ENCODE peak calls at places on chromosomes 4 and X, in four cellular contexts. One of them, this sample, is unnamed.

GRCh38 chr4:181017038-181017437 is 1226.2 kb upstream of the TENM3 start:
- DNase-seq in Panc1: no peak
- DNase-seq in body of pancreas: no peak
- DNase-seq in OCI-LY7: no peak
- DNase-seq in this sample: no peak

GRCh38 chrX:50723006-50723405 is 91.0 kb downstream of the SHROOM4 start:
- DNase-seq in Panc1: no peak
- DNase-seq in body of pancreas: no peak
- DNase-seq in OCI-LY7: no peak
- DNase-seq in this sample: no peak

GRCh38 chrX:11462648-11463047 is 169.4 kb downstream of the AMELX start:
- DNase-seq in Panc1: no peak
- DNase-seq in body of pancreas: no peak
- DNase-seq in OCI-LY7: no peak
- DNase-seq in this sample: no peak

GRCh38 chr4:39718366-39719323 is 20.7 kb downstream of the UBE2K start:
- DNase-seq in Panc1: no peak
- DNase-seq in body of pancreas: no peak
- DNase-seq in OCI-LY7: no peak
- DNase-seq in this sample: no peak

GRCh38 chr4:20639346-20639745 is 60.9 kb upstream of the PACRGL start:
- DNase-seq in Panc1: no peak
- DNase-seq in body of pancreas: no peak
- DNase-seq in OCI-LY7: no peak
- DNase-seq in this sample: no peak

GRCh38 chrX:9730752-9731151 is 34.9 kb downstream of the GPR143 start:
- DNase-seq in Panc1: no peak
- DNase-seq in body of pancreas: no peak
- DNase-seq in OCI-LY7: no peak
- DNase-seq in this sample: no peak

GRCh38 chrX:150968862-150969720 is 14.0 kb upstream of the HMGB3 start:
- DNase-seq in Panc1: no peak
- DNase-seq in body of pancreas: no peak
- DNase-seq in OCI-LY7: no peak
- DNase-seq in this sample: no peak

GRCh38 chr4:96955691-96956090 is 1115.8 kb downstream of the PDHA2 start:
- DNase-seq in Panc1: no peak
- DNase-seq in body of pancreas: no peak
- DNase-seq in OCI-LY7: no peak
- DNase-seq in this sample: no peak

GRCh38 chrX:51456246-51456645 is 40.1 kb downstream of the NUDT11 start:
- DNase-seq in Panc1: no peak
- DNase-seq in body of pancreas: peak; percentile 49
- DNase-seq in OCI-LY7: peak; percentile 43
- DNase-seq in this sample: no peak

GRCh38 chrX:21840199-21840557 is 761 bp downstream of the MBTPS2 start:
- DNase-seq in Panc1: no peak
- DNase-seq in body of pancreas: no peak
- DNase-seq in OCI-LY7: peak; percentile 24
- DNase-seq in this sample: no peak

GRCh38 chr4:30716671-30717207 is 3.4 kb upstream of the PCDH7 start:
- DNase-seq in Panc1: no peak
- DNase-seq in body of pancreas: no peak
- DNase-seq in OCI-LY7: no peak
- DNase-seq in this sample: no peak

GRCh38 chrX:129706395-129707072 is 32.2 kb upstream of the XPNPEP2 start:
- DNase-seq in Panc1: no peak
- DNase-seq in body of pancreas: no peak
- DNase-seq in OCI-LY7: no peak
- DNase-seq in this sample: no peak

GRCh38 chr4:8155660-8156421 is 2.8 kb downstream of the ABLIM2 start:
- DNase-seq in Panc1: no peak
- DNase-seq in body of pancreas: no peak
- DNase-seq in OCI-LY7: no peak
- DNase-seq in this sample: no peak

GRCh38 chrX:40262641-40263560 is 165.1 kb upstream of the BCOR start:
- DNase-seq in Panc1: no peak
- DNase-seq in body of pancreas: peak; percentile 8
- DNase-seq in OCI-LY7: no peak
- DNase-seq in this sample: no peak

GRCh38 chrX:151746502-151746901 is 12.0 kb downstream of the CNGA2 start:
- DNase-seq in Panc1: no peak
- DNase-seq in body of pancreas: no peak
- DNase-seq in OCI-LY7: no peak
- DNase-seq in this sample: no peak

GRCh38 chrX:16873106-16873505 is 2.9 kb upstream of the RBBP7 start:
- DNase-seq in Panc1: no peak
- DNase-seq in body of pancreas: no peak
- DNase-seq in OCI-LY7: peak; percentile 58
- DNase-seq in this sample: no peak

GRCh38 chrX:136028383-136028984 is 43.2 kb downstream of the SLC9A6 start:
- DNase-seq in Panc1: peak; percentile 22
- DNase-seq in body of pancreas: no peak
- DNase-seq in OCI-LY7: peak; percentile 43
- DNase-seq in this sample: no peak

GRCh38 chr4:108056418-108056817 is 66.7 kb downstream of the HADH start:
- DNase-seq in Panc1: no peak
- DNase-seq in body of pancreas: no peak
- DNase-seq in OCI-LY7: no peak
- DNase-seq in this sample: no peak

GRCh38 chr4:108060164-108060563 is 70.5 kb downstream of the HADH start:
- DNase-seq in Panc1: peak; percentile 45
- DNase-seq in body of pancreas: no peak
- DNase-seq in OCI-LY7: no peak
- DNase-seq in this sample: no peak

GRCh38 chr4:108055787-108056186 is 66.1 kb downstream of the HADH start:
- DNase-seq in Panc1: no peak
- DNase-seq in body of pancreas: no peak
- DNase-seq in OCI-LY7: no peak
- DNase-seq in this sample: no peak

GRCh38 chr4:108060686-108061321 is 71.1 kb downstream of the HADH start:
- DNase-seq in Panc1: no peak
- DNase-seq in body of pancreas: no peak
- DNase-seq in OCI-LY7: no peak
- DNase-seq in this sample: no peak

DNA sequence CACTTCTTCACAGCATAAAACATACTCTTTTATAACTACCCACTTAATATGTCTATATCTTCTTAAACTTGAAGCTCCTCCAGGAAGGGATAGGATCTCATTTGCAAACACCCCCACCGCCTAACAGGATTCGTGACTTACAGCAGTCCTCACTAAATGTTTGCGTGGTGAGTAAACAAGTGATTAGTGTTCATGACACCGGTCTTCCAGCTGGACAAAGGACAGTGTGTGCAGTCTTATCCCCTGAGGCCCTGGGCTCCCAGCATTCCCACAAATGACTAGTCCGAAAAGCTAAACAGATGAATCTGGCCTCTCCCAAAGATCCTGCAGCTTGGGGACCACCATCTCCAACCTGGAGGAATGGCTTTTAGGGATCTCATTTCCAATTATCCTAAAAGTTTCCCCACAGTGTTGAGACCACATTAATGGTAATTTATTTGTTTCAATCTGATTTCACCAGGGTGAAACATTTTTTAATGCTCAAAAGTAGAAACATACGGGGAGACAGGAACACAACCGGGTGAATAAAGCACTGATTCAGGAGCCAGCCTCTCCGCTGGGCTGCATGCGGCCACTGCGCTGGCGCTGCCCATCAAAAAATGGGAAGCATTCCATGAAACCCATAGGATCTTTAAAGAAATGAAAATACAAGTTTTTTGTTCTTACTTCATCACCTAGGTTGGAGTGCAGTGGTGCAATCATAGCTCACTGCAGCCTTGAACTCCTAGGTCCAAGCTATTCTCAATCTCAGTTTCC is 69.2 kb downstream of the HADH start:
- DNase-seq in Panc1: no peak
- DNase-seq in body of pancreas: no peak
- DNase-seq in OCI-LY7: no peak
- DNase-seq in this sample: no peak
- H3K36me3 ChIP-seq in Panc1: no peaks in the 10 kb centered on the region
- H3K36me3 ChIP-seq in body of pancreas: no peaks in the 10 kb centered on the region
- H3K36me3 ChIP-seq in OCI-LY7: peaks cover 95% of the 10 kb centered on the region
- H3K36me3 ChIP-seq in this sample: no peaks in the 10 kb centered on the region

GRCh38 chr4:1988327-1988724 is 20.4 kb downstream of the NELFA start:
- DNase-seq in Panc1: no peak
- DNase-seq in body of pancreas: no peak
- DNase-seq in OCI-LY7: no peak
- DNase-seq in this sample: no peak

GRCh38 chr4:1990348-1990645 is 18.5 kb downstream of the NELFA start:
- DNase-seq in Panc1: no peak
- DNase-seq in body of pancreas: no peak
- DNase-seq in OCI-LY7: no peak
- DNase-seq in this sample: no peak

GRCh38 chr4:1990676-1991075 is 18.1 kb downstream of the NELFA start:
- DNase-seq in Panc1: no peak
- DNase-seq in body of pancreas: no peak
- DNase-seq in OCI-LY7: no peak
- DNase-seq in this sample: no peak

GRCh38 chr4:1991087-1991486 is 17.7 kb downstream of the NELFA start:
- DNase-seq in Panc1: no peak
- DNase-seq in body of pancreas: no peak
- DNase-seq in OCI-LY7: no peak
- DNase-seq in this sample: no peak

GRCh38 chr4:1989533-1990347 is 19.0 kb downstream of the NELFA start:
- DNase-seq in Panc1: no peak
- DNase-seq in body of pancreas: no peak
- DNase-seq in OCI-LY7: no peak
- DNase-seq in this sample: no peak
- H3K36me3 ChIP-seq in Panc1: no peaks in the 10 kb centered on the region
- H3K36me3 ChIP-seq in body of pancreas: no peaks in the 10 kb centered on the region
- H3K36me3 ChIP-seq in OCI-LY7: peaks cover 72% of the 10 kb centered on the region
- H3K36me3 ChIP-seq in this sample: peaks cover 92% of the 10 kb centered on the region

DNA sequence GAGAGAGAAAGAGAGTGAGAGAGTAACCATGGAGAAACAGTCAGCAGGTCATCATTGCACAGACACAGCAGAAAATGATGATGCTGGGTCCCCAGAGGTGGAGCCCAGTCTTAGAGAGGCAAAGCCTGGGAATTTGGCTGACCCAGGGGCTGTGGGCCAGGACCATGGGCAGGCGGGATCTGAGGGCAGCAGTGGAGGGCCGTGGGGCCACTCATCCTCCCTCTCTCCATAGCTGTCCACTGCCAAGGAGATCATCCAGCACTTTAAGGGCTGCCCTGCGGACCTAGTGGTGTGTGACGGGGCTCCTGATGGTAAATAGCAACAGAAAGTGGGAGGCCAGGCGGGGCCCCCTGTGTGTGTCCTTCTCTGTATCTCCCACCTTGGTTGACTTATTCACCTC is 2.8 kb downstream of the FTSJ1 start:
- DNase-seq in Panc1: no peak
- DNase-seq in body of pancreas: no peak
- DNase-seq in OCI-LY7: no peak
- DNase-seq in this sample: no peak
- H3K36me3 ChIP-seq in Panc1: peaks cover 5% of the 10 kb centered on the region
- H3K36me3 ChIP-seq in body of pancreas: no peaks in the 10 kb centered on the region
- H3K36me3 ChIP-seq in OCI-LY7: peaks cover 52% of the 10 kb centered on the region
- H3K36me3 ChIP-seq in this sample: peaks cover 35% of the 10 kb centered on the region

DNA sequence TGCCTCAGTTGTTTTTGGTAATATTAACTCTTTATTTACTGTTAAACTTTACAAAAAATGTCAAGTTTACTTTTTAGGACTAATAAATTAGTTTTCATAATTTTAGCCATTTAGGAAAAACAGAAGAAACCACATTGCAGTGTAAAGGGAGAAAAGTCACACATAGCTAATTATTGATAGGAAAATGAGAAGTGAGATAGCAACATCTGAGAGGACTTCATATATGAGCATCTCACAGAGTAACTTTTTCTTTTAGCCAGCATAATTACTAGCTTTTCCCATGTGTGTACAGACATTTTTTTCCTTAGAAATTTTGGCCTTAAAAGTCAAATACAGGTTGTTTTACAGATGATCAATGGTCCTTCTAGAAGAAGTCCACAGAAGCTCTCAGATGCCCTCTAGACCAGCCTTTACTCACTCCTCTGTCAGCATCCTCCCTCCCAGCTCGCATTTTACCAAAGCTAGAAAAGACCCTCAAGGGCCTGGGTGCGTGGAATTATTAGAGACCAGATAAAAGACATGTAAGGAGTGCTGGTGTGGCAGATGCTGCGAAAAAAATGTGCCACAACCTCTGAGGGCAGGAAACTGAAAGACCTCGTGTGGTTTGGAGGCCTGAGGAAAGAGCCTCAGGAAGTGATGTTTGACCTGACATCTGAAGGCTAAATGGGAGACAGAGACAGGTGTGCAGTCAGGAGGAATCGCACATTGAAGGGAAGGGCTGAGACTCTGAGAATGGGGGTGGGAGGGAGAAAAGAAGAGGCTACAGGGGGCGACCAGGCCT is 156.9 kb downstream of the CBR4 start:
- DNase-seq in Panc1: no peak
- DNase-seq in body of pancreas: no peak
- DNase-seq in OCI-LY7: no peak
- DNase-seq in this sample: no peak
- H3K36me3 ChIP-seq in Panc1: no peaks in the 10 kb centered on the region
- H3K36me3 ChIP-seq in body of pancreas: no peaks in the 10 kb centered on the region
- H3K36me3 ChIP-seq in OCI-LY7: no peaks in the 10 kb centered on the region
- H3K36me3 ChIP-seq in this sample: no peaks in the 10 kb centered on the region

GRCh38 chr4:53432528-53433424 is 55.3 kb downstream of the FIP1L1 start:
- DNase-seq in Panc1: no peak
- DNase-seq in body of pancreas: no peak
- DNase-seq in OCI-LY7: no peak
- DNase-seq in this sample: no peak
- H3K36me3 ChIP-seq in Panc1: peaks cover 14% of the 10 kb centered on the region
- H3K36me3 ChIP-seq in body of pancreas: no peaks in the 10 kb centered on the region
- H3K36me3 ChIP-seq in OCI-LY7: peaks cover 91% of the 10 kb centered on the region
- H3K36me3 ChIP-seq in this sample: peaks cover 10% of the 10 kb centered on the region

DNA sequence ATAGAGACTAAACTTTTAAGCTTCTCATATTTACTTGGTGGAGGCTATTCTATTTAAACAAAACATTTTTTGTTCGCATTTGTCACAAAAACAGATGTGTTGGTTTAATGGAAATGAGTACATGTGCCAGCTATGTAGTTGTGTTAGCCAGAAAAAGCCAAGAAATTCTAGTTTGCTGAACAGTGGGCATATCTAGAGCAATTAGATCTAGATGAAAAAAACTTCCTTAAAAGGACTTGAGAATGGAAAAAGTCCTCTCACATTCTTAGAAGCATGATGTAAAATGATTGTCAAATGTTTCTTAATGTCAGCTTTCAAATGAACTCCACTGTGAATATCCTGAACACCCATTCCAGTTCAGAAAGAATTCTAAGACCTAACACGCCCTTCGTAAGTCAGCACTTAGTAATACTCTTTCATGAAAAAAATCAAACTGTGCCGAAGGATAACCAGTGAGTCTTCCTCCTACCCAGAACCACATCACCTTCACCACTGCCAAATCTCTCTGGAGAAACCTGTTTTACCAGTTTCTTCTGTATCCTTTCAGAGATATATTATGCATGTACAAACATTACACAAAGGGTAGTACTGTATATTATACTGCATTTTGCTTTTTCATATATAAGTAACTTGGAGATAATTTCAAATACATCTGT is 28.2 kb downstream of the PHKA1 start:
- DNase-seq in Panc1: no peak
- DNase-seq in body of pancreas: peak; percentile 11
- DNase-seq in OCI-LY7: no peak
- DNase-seq in this sample: no peak
- H3K36me3 ChIP-seq in Panc1: no peaks in the 10 kb centered on the region
- H3K36me3 ChIP-seq in body of pancreas: no peaks in the 10 kb centered on the region
- H3K36me3 ChIP-seq in OCI-LY7: no peaks in the 10 kb centered on the region
- H3K36me3 ChIP-seq in this sample: no peaks in the 10 kb centered on the region

This sample was measured in esophagus squamous epithelium.